ENCODE peak calls at places on chromosomes 3 and 15, in seven cellular contexts. S is vagina, M is hepatocyte, B is psoas muscle, P is fibroblast of pulmonary artery, T is astrocyte of the spinal cord, W is dorsolateral prefrontal cortex. O is an unnamed sample.

GRCh38 chr3:129160891-129161859 is at the start of gene ISY1:
- DNase-seq in S (peak; percentile 92), M (peak; percentile 96), B (peak; percentile 89), P (peak; percentile 98), T (peak; percentile 98), W (peak; percentile 83), O (peak; percentile 97)

GRCh38 chr3:44902628-44903027 is 28.2 kb downstream of the TGM4 start:
- DNase-seq in S (no peak), M (no peak), B (no peak), P (no peak), T (no peak), W (no peak), O (no peak)

GRCh38 chr3:153232737-153233330 is 70.8 kb downstream of the RAP2B start:
- DNase-seq in S (no peak), M (no peak), B (no peak), P (peak; percentile 72), T (peak; percentile 90), W (no peak), O (peak; percentile 84)

GRCh38 chr3:87793322-87793877 is 265.4 kb downstream of the CGGBP1 start:
- DNase-seq in S (no peak), M (no peak), B (no peak), P (no peak), T (no peak), W (no peak), O (no peak)

GRCh38 chr15:58081446-58081845 is 15.9 kb upstream of the ALDH1A2 start:
- DNase-seq in S (no peak), M (no peak), B (no peak), P (no peak), T (no peak), W (no peak), O (no peak)

GRCh38 chr15:80861776-80862175 is 82.6 kb downstream of the CEMIP start:
- DNase-seq in S (no peak), M (no peak), B (no peak), P (no peak), T (no peak), W (no peak), O (no peak)

GRCh38 chr3:24963762-24964625 is 464.1 kb upstream of the RARB start:
- DNase-seq in S (no peak), M (peak; percentile 63), B (no peak), P (peak; percentile 48), T (peak; percentile 58), W (no peak), O (peak; percentile 77)

GRCh38 chr3:71389911-71390573 is 193.5 kb downstream of the FOXP1 start:
- DNase-seq in S (no peak), M (peak; percentile 42), B (peak; percentile 18), P (peak; percentile 67), T (peak; percentile 91), W (no peak), O (peak; percentile 87)

GRCh38 chr3:120682095-120682681 is at the start of gene HGD:
- DNase-seq in S (no peak), M (peak; percentile 80), B (no peak), P (no peak), T (no peak), W (no peak), O (peak; percentile 20)

GRCh38 chr3:30597131-30597768 is 9.2 kb upstream of the TGFBR2 start:
- DNase-seq in S (no peak), M (peak; percentile 71), B (no peak), P (peak; percentile 88), T (peak; percentile 75), W (no peak), O (peak; percentile 89)

GRCh38 chr15:61155741-61156700 is 73.1 kb downstream of the RORA start:
- DNase-seq in S (no peak), M (peak; percentile 27), B (peak; percentile 63), P (peak; percentile 76), T (peak; percentile 87), W (no peak), O (peak; percentile 87)

GRCh38 chr15:76342382-76343201 is 6.0 kb downstream of the ISL2 start:
- DNase-seq in S (peak; percentile 60), M (peak; percentile 44), B (no peak), P (no peak), T (no peak), W (no peak), O (no peak)

GRCh38 chr15:81029416-81030367 is 29.0 kb downstream of the TLNRD1 start:
- DNase-seq in S (peak; percentile 65), M (no peak), B (no peak), P (peak; percentile 44), T (peak; percentile 17), W (no peak), O (peak; percentile 47)

GRCh38 chr15:90762109-90762508 is 45.0 kb downstream of the BLM start:
- DNase-seq in S (no peak), M (peak; percentile 50), B (peak; percentile 64), P (peak; percentile 44), T (peak; percentile 11), W (no peak), O (peak; percentile 91)

GRCh38 chr15:36601952-36602351 is 22.5 kb downstream of the CDIN1 start:
- DNase-seq in S (no peak), M (no peak), B (peak; percentile 35), P (no peak), T (no peak), W (no peak), O (no peak)
- H3K4me3 ChIP-seq in S (no peak overlapping the region), M (no peak overlapping the region), B (peak overlapping the region; percentile 42), P (peak overlapping the region; percentile 6), T (no peak overlapping the region), W (no peak overlapping the region), O (no peak overlapping the region)

GRCh38 chr3:42820746-42821051 is 11.5 kb downstream of the ACKR2 start:
- DNase-seq in S (no peak), M (no peak), B (no peak), P (no peak), T (no peak), W (no peak), O (no peak)

GRCh38 chr3:42823351-42823750 is 14.1 kb downstream of the ACKR2 start:
- DNase-seq in S (no peak), M (no peak), B (no peak), P (no peak), T (no peak), W (no peak), O (no peak)

GRCh38 chr3:42815826-42816225 is 6.6 kb downstream of the ACKR2 start:
- DNase-seq in S (no peak), M (no peak), B (no peak), P (no peak), T (no peak), W (no peak), O (no peak)

GRCh38 chr3:42822828-42823227 is 13.6 kb downstream of the ACKR2 start:
- DNase-seq in S (no peak), M (no peak), B (no peak), P (no peak), T (no peak), W (no peak), O (no peak)

DNA sequence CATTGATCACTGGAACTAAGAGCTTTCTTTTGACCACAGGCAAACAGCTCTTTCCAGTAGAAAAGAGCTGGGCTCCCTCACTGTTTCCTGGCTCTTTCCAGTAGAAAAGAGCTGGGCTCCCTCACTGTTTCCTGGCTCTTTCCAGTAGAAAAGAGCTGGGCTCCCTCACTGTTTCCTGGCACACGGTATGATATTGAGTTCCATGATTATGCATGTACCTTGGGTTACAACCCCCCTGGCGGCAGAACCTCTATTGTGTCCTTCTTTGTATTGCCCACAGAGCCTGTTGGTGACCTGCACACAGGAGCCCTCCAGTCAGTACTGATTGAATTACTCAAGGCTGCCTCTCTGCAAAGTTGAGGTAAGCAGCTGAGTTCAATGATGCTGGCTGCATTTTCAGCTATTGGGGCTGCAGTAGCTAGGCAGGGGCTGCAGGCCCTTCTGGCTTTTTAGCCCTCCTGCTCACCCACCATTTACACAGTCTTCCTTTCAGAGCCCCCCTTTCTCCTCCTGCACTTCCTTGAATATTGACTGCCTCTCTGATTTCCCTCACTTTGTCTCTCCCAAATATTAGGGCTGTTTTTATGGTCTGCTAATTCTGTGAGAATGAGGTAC is 10.2 kb downstream of the ACKR2 start:
- DNase-seq in S (no peak), M (peak; percentile 39), B (no peak), P (no peak), T (no peak), W (no peak), O (no peak)
- TF ChIP-seq CTCF in S (no peak), M (no peak), B (no peak), P (no peak), T (no peak), W (no peak), O (no peak)

DNA sequence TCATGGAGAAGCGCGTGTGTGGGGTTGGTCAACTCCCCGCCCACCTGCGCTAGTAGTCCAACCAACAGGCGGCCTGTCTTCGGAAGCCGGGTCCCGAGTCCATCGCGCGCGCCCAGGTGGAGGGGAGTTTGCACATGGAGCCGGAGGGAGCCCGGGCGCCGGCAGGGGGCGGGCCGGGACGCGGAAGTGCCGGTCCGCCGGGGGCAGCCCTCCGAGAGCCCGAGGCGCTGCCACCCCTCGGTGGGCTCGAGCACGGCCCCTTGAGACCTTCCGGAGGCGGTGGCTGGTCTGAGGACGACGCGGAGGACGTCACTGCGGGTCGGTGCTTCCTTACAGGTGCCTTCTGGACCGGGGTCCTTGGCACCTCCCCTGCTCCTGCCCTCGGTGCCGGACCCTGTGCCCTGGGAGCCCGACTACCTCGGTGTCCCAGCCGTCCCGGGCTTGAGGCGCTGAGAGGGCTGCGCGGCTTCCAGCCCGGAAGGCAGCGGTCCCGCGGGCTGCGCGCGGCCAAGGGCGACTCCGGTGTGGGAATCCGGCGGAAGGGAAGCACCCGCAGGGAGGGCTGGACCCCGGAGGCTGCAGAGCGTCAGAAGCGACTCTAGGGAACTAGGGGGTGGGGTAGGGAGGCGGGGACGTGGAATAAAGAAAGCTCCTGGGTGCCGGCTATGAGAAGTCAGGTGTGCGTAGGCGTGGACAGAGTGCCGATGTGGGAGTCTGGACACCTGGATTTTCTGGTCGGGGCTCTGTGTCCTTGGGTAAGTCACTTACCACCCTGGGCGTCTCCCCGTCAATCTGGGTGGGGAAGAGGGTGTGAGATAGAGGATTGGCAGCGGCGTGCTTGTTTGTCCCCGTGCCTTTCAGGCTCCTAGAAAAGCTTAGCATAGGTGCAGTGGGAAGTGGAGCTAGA is 212.3 kb downstream of the FGF12 start:
- DNase-seq in S (no peak), M (peak; percentile 81), B (peak; percentile 18), P (no peak), T (no peak), W (peak; percentile 52), O (no peak)
- H3K4me3 ChIP-seq in S (peak overlapping the region; percentile 32), M (peak overlapping the region; percentile 49), B (peak overlapping the region; percentile 60), P (no peak overlapping the region), T (peak overlapping the region; percentile 20), W (peak overlapping the region; percentile 58), O (no peak overlapping the region)

GRCh38 chr3:11099306-11099705 is 55.0 kb upstream of the HRH1 start:
- DNase-seq in S (no peak), M (no peak), B (no peak), P (peak; percentile 28), T (no peak), W (no peak), O (no peak)

GRCh38 chr3:11096266-11097135 is 57.8 kb upstream of the HRH1 start:
- DNase-seq in S (no peak), M (peak; percentile 89), B (peak; percentile 83), P (peak; percentile 93), T (peak; percentile 96), W (peak; percentile 78), O (peak; percentile 86)

GRCh38 chr3:11093823-11094340 is 60.4 kb upstream of the HRH1 start:
- DNase-seq in S (no peak), M (no peak), B (no peak), P (no peak), T (no peak), W (no peak), O (no peak)

GRCh38 chr3:11091791-11092190 is 62.5 kb upstream of the HRH1 start:
- DNase-seq in S (no peak), M (no peak), B (no peak), P (no peak), T (no peak), W (no peak), O (no peak)

DNA sequence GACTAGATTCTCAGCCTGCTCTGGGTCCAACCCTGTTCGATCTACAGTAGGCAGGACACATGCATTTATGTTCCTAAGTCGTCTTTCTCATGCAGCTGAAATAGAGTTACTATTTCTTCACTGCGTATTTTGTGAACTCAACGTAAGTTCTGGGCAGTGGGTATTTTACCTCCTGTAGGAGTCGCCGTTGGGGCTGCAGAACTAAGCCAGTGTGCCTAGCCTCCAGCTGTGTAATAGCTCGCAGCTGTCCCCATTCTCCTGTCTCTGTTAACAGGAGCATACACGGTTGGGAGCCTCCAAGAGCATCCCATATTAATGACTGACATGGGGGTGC is 58.4 kb upstream of the HRH1 start:
- DNase-seq in S (no peak), M (no peak), B (no peak), P (no peak), T (no peak), W (no peak), O (peak; percentile 44)
- TF ChIP-seq CTCF in S (no peak), M (no peak), B (no peak), P (peak; percentile 27), T (peak; percentile 47), W (no peak), O (peak; percentile 52)

O was measured in choroid plexus epithelial cell.